ENCODE peak calls at places on chromosomes 7 and 10, in nine cellular contexts. R is foreskin fibroblast; B is omental fat pad; X is lower leg skin; H is nucleus accumbens; G is B cell; I is HTR-8/SVneo; P is HepG2; D is CD4-positive, alpha-beta T cell. Q is an unnamed sample.

GRCh38 chr7:100247152-100247757 is 27.5 kb downstream of the PVRIG start:
- DNase-seq in R (peak), B (no peak), X (no peak), H (no peak), G (no peak), I (peak), P (peak), D (no peak), Q (no peak)

GRCh38 chr7:51273360-51273759 is 43.2 kb downstream of the COBL start:
- DNase-seq in R (no peak), B (no peak), X (no peak), H (no peak), G (no peak), I (no peak), P (no peak), D (no peak), Q (no peak)

GRCh38 chr10:42519079-42519478 is 119.3 kb downstream of the ZNF33B start:
- DNase-seq in R (no peak), B (no peak), X (no peak), H (no peak), G (no peak), I (no peak), P (no peak), D (no peak), Q (no peak)

GRCh38 chr10:11773777-11774441 is 31.7 kb downstream of the ECHDC3 start:
- DNase-seq in R (no peak), B (no peak), X (no peak), H (no peak), G (no peak), I (peak), P (no peak), D (no peak), Q (no peak)

GRCh38 chr10:36428507-36428906 is 696.9 kb upstream of the ANKRD30A start:
- DNase-seq in R (no peak), B (no peak), X (no peak), H (no peak), G (no peak), I (no peak), P (no peak), D (no peak), Q (no peak)

GRCh38 chr10:70323143-70323696 is 39.4 kb upstream of the NPFFR1 start:
- DNase-seq in R (no peak), B (no peak), X (no peak), H (no peak), G (no peak), I (no peak), P (no peak), D (no peak), Q (no peak)

GRCh38 chr7:26649388-26649787 is 215.0 kb downstream of the SKAP2 start:
- DNase-seq in R (no peak), B (no peak), X (no peak), H (no peak), G (no peak), I (no peak), P (no peak), D (no peak), Q (no peak)

GRCh38 chr7:28725911-28726310 is 232.2 kb downstream of the TRIL start:
- DNase-seq in R (no peak), B (no peak), X (no peak), H (no peak), G (no peak), I (no peak), P (no peak), D (no peak), Q (no peak)

GRCh38 chr7:30595461-30596042 is 874 bp downstream of the GARS1 start:
- DNase-seq in R (no peak), B (no peak), X (no peak), H (no peak), G (no peak), I (no peak), P (no peak), D (no peak), Q (no peak)

GRCh38 chr7:155269766-155270585 is 27.7 kb upstream of the INSIG1 start:
- DNase-seq in R (no peak), B (no peak), X (no peak), H (no peak), G (no peak), I (no peak), P (peak), D (no peak), Q (no peak)

GRCh38 chr7:80070391-80070790 is 64.2 kb upstream of the GNAI1 start:
- DNase-seq in R (peak), B (no peak), X (no peak), H (no peak), G (no peak), I (no peak), P (no peak), D (no peak), Q (no peak)

GRCh38 chr7:134431805-134432204 is 27.1 kb downstream of the AKR1B1 start:
- DNase-seq in R (no peak), B (no peak), X (peak), H (no peak), G (no peak), I (no peak), P (peak), D (no peak), Q (no peak)